ENCODE peak calls at places on chromosomes 4 and X, in eight cellular contexts. V is fibroblast of mammary gland, Q is body of pancreas, E is tibial nerve, X is DMS153, F is SK-MEL-5, K is dorsolateral prefrontal cortex, R is GM23338. Z is an unnamed sample.

GRCh38 chr4:55012363-55013255 is 112.8 kb downstream of the KDR start:
- DNase-seq in K (no peak), V (no peak), F (no peak), Q (no peak), R (no peak), X (peak), E (no peak), Z (no peak)

GRCh38 chr4:73576366-73576765 is 43.9 kb downstream of the RASSF6 start:
- DNase-seq in Q (no peak), V (peak), E (no peak), F (peak), R (no peak), X (no peak), K (no peak), Z (no peak)

GRCh38 chr4:87540176-87541058 is 11.2 kb upstream of the SPARCL1 start:
- DNase-seq in Q (no peak), V (peak), K (no peak), X (no peak), F (no peak), E (peak), R (no peak), Z (no peak)

GRCh38 chr4:38387348-38387747 is 276.7 kb upstream of the KLF3 start:
- DNase-seq in F (no peak), K (peak), E (peak), V (peak), R (no peak), Q (peak), X (no peak), Z (no peak)

GRCh38 chr4:26330186-26330787 is 9.5 kb downstream of the RBPJ start:
- DNase-seq in V (peak), X (peak), F (peak), R (peak), E (peak), K (no peak), Q (no peak), Z (peak)

GRCh38 chrX:15815779-15816452 is 25.6 kb downstream of the ZRSR2 start:
- DNase-seq in V (peak), K (no peak), E (no peak), R (peak), Q (no peak), X (no peak), F (peak), Z (peak)

GRCh38 chr4:89114100-89114499 is 2.8 kb downstream of the TIGD2 start:
- DNase-seq in V (no peak), K (no peak), E (no peak), R (no peak), X (no peak), F (no peak), Q (no peak), Z (no peak)

GRCh38 chr4:33133723-33134122 is 2413.6 kb downstream of the PCDH7 start:
- DNase-seq in K (no peak), F (no peak), E (no peak), V (no peak), X (no peak), Q (no peak), R (peak), Z (no peak)

GRCh38 chr4:159697322-159698283 is 594.7 kb downstream of the RAPGEF2 start:
- DNase-seq in X (no peak), K (no peak), V (no peak), E (no peak), Q (no peak), F (no peak), R (no peak), Z (no peak)

GRCh38 chr4:82708982-82709381 is 89.6 kb downstream of the SCD5 start:
- DNase-seq in R (no peak), V (no peak), K (no peak), E (no peak), X (no peak), F (no peak), Q (no peak), Z (no peak)

GRCh38 chrX:153723351-153724251 is 586 bp downstream of the BCAP31 start:
- DNase-seq in F (peak), X (peak), V (peak), Q (peak), R (peak), K (no peak), E (no peak), Z (peak)

GRCh38 chr4:86543080-86543479 is 51.0 kb upstream of the PTPN13 start:
- DNase-seq in X (no peak), E (no peak), F (no peak), K (no peak), Q (no peak), V (no peak), R (no peak), Z (no peak)

GRCh38 chr4:142565771-142566170 is 280.3 kb downstream of the INPP4B start:
- DNase-seq in K (no peak), V (no peak), R (no peak), Q (no peak), X (peak), E (no peak), F (peak), Z (no peak)

GRCh38 chr4:93791570-93792195 is 36.9 kb upstream of the ATOH1 start:
- DNase-seq in Q (peak), F (peak), V (peak), R (peak), K (peak), E (peak), X (peak), Z (peak)

Z was measured in EL.